ENCODE peak calls at places on chromosomes 11 and 22, in nine cellular contexts. G is Karpas-422; Y is CD8-positive, alpha-beta T cell; N is MG63; R is neural crest cell; L is GM10248; T is heart left ventricle; P is HuH-7; M is HEK293T. Q is an unnamed sample.

GRCh38 chr11:121634889-121635288 is 182.1 kb upstream of the SORL1-AS1 start:
- DNase-seq in G (peak; percentile 42), Y (no peak), N (peak; percentile 95), R (no peak), L (no peak), T (no peak), P (no peak), M (no peak), Q (no peak)

GRCh38 chr11:62627718-62628117 is 5.9 kb upstream of the B3GAT3 start:
- DNase-seq in G (peak; percentile 62), Y (no peak), N (no peak), R (no peak), L (no peak), T (no peak), P (no peak), M (no peak), Q (no peak)

GRCh38 chr11:1458340-1459218 is 28.0 kb downstream of the MOB2 start:
- DNase-seq in G (peak; percentile 57), Y (no peak), N (no peak), R (no peak), L (no peak), T (peak; percentile 58), P (no peak), M (peak; percentile 25), Q (peak; percentile 53)

GRCh38 chr22:20836987-20837823 is 21.4 kb downstream of the PI4KA start:
- DNase-seq in G (no peak), Y (no peak), N (no peak), R (no peak), L (no peak), T (no peak), P (no peak), M (no peak), Q (no peak)

GRCh38 chr11:3971756-3972404 is 116.4 kb downstream of the STIM1 start:
- DNase-seq in G (peak; percentile 63), Y (no peak), N (no peak), R (no peak), L (no peak), T (no peak), P (no peak), M (no peak), Q (no peak)

GRCh38 chr11:94417386-94417987 is 16.3 kb upstream of the GPR83 start:
- DNase-seq in G (peak; percentile 68), Y (no peak), N (no peak), R (no peak), L (no peak), T (no peak), P (no peak), M (no peak), Q (no peak)

GRCh38 chr22:49052023-49052538 is 775.6 kb downstream of the BRD1 start:
- DNase-seq in G (no peak), Y (no peak), N (peak; percentile 41), R (no peak), L (peak; percentile 38), T (no peak), P (no peak), M (no peak), Q (no peak)

GRCh38 chr22:32617883-32618282 is 143.3 kb downstream of the FBXO7 start:
- DNase-seq in G (no peak), Y (no peak), N (no peak), R (no peak), L (no peak), T (no peak), P (no peak), M (no peak), Q (no peak)

GRCh38 chr11:122069946-122070345 is 46.1 kb downstream of the BLID start:
- DNase-seq in G (no peak), Y (no peak), N (peak; percentile 47), R (peak; percentile 64), L (peak; percentile 10), T (peak; percentile 37), P (no peak), M (no peak), Q (peak; percentile 46)

GRCh38 chr11:124642628-124643027 is 20.0 kb downstream of the TBRG1 start:
- DNase-seq in G (no peak), Y (no peak), N (no peak), R (no peak), L (no peak), T (no peak), P (no peak), M (no peak), Q (no peak)

GRCh38 chr22:27796829-27797792 is 4.4 kb downstream of the MN1 start:
- DNase-seq in G (no peak), Y (no peak), N (no peak), R (peak; percentile 14), L (no peak), T (no peak), P (no peak), M (no peak), Q (no peak)

GRCh38 chr22:46528121-46528610 is 9.3 kb downstream of the CELSR1 start:
- DNase-seq in G (no peak), Y (no peak), N (peak; percentile 38), R (no peak), L (no peak), T (no peak), P (peak; percentile 98), M (no peak), Q (no peak)

GRCh38 chr11:77181799-77182541 is 53.9 kb downstream of the MYO7A start:
- DNase-seq in G (no peak), Y (no peak), N (no peak), R (no peak), L (no peak), T (no peak), P (no peak), M (no peak), Q (no peak)

GRCh38 chr11:112128483-112129121 is 35.3 kb downstream of the IL18 start:
- DNase-seq in G (no peak), Y (no peak), N (peak; percentile 82), R (no peak), L (no peak), T (peak; percentile 50), P (no peak), M (no peak), Q (no peak)

GRCh38 chr22:45672564-45673481 is 1.2 kb downstream of the ATXN10 start:
- DNase-seq in G (peak; percentile 65), Y (no peak), N (no peak), R (no peak), L (no peak), T (peak; percentile 33), P (no peak), M (peak; percentile 17), Q (no peak)

GRCh38 chr11:122720482-122720881 is 65.0 kb downstream of the UBASH3B start:
- DNase-seq in G (no peak), Y (no peak), N (no peak), R (no peak), L (no peak), T (no peak), P (no peak), M (no peak), Q (no peak)

GRCh38 chr11:44633641-44634040 is 68.2 kb downstream of the CD82 start:
- DNase-seq in G (peak; percentile 70), Y (no peak), N (no peak), R (no peak), L (peak; percentile 27), T (no peak), P (no peak), M (no peak), Q (no peak)

GRCh38 chr22:46774456-46775363 is 12.3 kb downstream of the TBC1D22A start:
- DNase-seq in G (peak; percentile 98), Y (no peak), N (no peak), R (no peak), L (peak; percentile 51), T (no peak), P (no peak), M (no peak), Q (no peak)

GRCh38 chr11:110162216-110162615 is 69.0 kb downstream of the ZC3H12C start:
- DNase-seq in G (no peak), Y (no peak), N (no peak), R (no peak), L (no peak), T (no peak), P (no peak), M (no peak), Q (no peak)

GRCh38 chr11:130202009-130202817 is 42.6 kb downstream of the ST14 start:
- DNase-seq in G (no peak), Y (no peak), N (no peak), R (no peak), L (no peak), T (no peak), P (no peak), M (no peak), Q (no peak)

GRCh38 chr11:67071420-67072284 is 15.0 kb downstream of the RHOD start:
- DNase-seq in G (peak; percentile 87), Y (peak; percentile 71), N (no peak), R (peak; percentile 64), L (peak; percentile 92), T (peak; percentile 77), P (peak; percentile 100), M (peak; percentile 92), Q (peak; percentile 93)

GRCh38 chr22:23215294-23216204 is 35.2 kb downstream of the BCR start:
- DNase-seq in G (no peak), Y (no peak), N (peak; percentile 23), R (no peak), L (no peak), T (no peak), P (no peak), M (no peak), Q (no peak)

Q was measured in WTC11.